ENCODE peak calls at places on chromosomes 2 and 18, in four cellular contexts. V, S, Q and T are unnamed samples. For H3K9me1, the result is how much of the 10 kb centered on the place peaks cover.

GRCh38 chr2:233915133-233915532 is 2.0 kb upstream of the TRPM8 start:
- DNase-seq in S (no peak), Q (no peak), V (peak), T (no peak)

GRCh38 chr2:42105330-42106256 is 57.8 kb downstream of the PKDCC start:
- DNase-seq in S (no peak), V (no peak), Q (no peak), T (no peak)

GRCh38 chr2:223762853-223763252 is 74.5 kb downstream of the AP1S3 start:
- DNase-seq in S (no peak), V (peak), Q (no peak), T (no peak)

GRCh38 chr2:171509945-171510731 is 12.1 kb upstream of the CYBRD1 start:
- DNase-seq in S (no peak), Q (no peak), V (no peak), T (no peak)

GRCh38 chr2:66575625-66576371 is 140.9 kb downstream of the MEIS1 start:
- DNase-seq in V (peak), S (peak), Q (peak), T (no peak)

GRCh38 chr18:58026857-58027256 is 17.2 kb upstream of the NEDD4L start:
- DNase-seq in S (no peak), V (no peak), Q (no peak), T (no peak)

GRCh38 chr2:235162544-235163197 is 210.9 kb downstream of the SH3BP4 start:
- DNase-seq in S (no peak), Q (no peak), V (peak), T (no peak)

GRCh38 chr2:234091432-234091879 is 41.0 kb downstream of the SPP2 start:
- DNase-seq in S (peak), Q (no peak), V (no peak), T (no peak)

GRCh38 chr2:178863856-178864620 is 56.8 kb upstream of the TTN start:
- DNase-seq in Q (no peak), V (no peak), S (peak), T (no peak)

GRCh38 chr2:214706986-214707385 is 102.5 kb downstream of the BARD1 start:
- DNase-seq in S (no peak), Q (no peak), V (peak), T (no peak)

GRCh38 chr2:159515482-159515881 is 100.9 kb downstream of the BAZ2B start:
- DNase-seq in V (no peak), Q (no peak), S (peak), T (no peak)

GRCh38 chr18:59874166-59874565 is 25.6 kb upstream of the PMAIP1 start:
- DNase-seq in V (peak), S (peak), Q (no peak), T (no peak)

GRCh38 chr18:47964086-47964485 is 33.6 kb upstream of the SMAD2 start:
- DNase-seq in S (no peak), V (no peak), Q (no peak), T (no peak)

GRCh38 chr2:241991236-241991635 is 121.7 kb downstream of the RTP5 start:
- DNase-seq in Q (no peak), S (no peak), V (no peak), T (no peak)
- H3K9me1 ChIP-seq in Q (under half), S (under half), V (under half), T (under half)

DNA sequence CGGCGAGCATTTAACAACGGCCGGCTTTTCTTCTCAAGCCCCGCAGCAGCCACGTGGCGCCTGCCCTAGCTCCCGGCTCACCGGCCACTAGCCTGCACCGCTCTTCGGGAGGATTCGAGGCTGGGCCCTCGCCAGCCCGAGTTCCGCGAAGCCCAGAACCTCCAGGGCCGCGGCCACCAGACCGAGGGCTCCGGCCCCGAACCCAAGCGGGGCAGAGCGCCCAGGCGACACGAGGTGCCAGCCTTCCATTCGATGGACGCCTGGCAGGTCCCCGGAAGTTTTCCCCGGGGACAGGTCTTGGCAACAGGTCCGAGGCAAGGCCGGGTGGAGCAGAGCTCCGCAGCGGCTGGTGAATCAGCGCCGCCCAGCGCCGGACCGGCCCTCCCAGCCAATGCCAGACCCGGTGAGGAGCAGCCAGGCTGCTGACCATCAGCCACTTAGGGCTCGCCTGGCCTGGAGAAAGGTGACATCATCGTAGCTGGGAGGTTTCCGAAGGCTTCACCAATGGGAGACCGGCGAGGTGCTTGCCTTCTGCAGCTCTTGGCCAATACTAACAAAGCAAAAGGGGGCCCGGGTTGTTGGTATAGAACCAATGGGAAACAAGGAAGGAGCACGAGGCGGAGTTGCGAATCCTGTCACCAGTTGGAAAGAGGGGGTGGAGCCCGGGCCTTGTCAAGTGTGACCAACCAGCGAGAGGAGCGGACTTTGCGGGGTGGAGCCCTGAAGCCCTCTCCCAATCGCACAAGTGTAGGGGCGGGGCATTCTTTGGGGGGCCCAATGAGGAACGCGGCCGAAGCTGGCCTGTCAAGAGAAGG is 467 bp upstream of the MXD1 start:
- DNase-seq in Q (peak), S (peak), V (peak), T (peak)
- TF ChIP-seq CTCF in Q (peak), S (no peak), V (no peak), T (peak)

GRCh38 chr2:181240844-181241243 is 216.3 kb upstream of the ITGA4 start:
- DNase-seq in V (no peak), Q (no peak), S (no peak), T (no peak)
- H3K9me1 ChIP-seq in V (under half), Q (under half), S (under half), T (under half)

GRCh38 chr2:53422979-53423378 is 344.6 kb upstream of the CHAC2 start:
- DNase-seq in S (peak), V (peak), Q (peak), T (no peak)
- TF ChIP-seq CTCF in S (peak), V (peak), Q (peak), T (peak)

GRCh38 chr2:103232882-103233281 is 471.1 kb downstream of the TMEM182 start:
- DNase-seq in S (no peak), Q (no peak), V (no peak), T (no peak)

GRCh38 chr2:103230813-103231212 is 469.0 kb downstream of the TMEM182 start:
- DNase-seq in Q (no peak), S (no peak), V (no peak), T (no peak)

DNA sequence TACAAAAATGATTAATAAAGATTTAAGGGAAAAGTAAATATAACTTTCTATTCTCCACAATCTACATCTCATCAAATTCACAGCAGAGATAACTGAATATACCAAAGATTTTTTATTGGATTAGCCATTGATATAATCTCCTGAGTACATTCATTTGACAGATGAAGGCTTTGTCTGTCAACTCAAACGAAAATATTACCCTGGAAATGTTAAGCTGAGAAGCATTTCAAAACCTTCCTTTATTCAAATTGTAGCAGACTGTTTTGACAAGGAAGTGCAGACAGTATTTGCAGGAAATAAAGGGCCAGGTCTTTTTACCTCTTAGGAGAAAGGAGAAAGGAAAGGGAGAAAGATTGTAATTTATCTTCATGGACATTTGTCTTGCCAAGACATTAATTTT is 473.5 kb downstream of the TMEM182 start:
- DNase-seq in V (no peak), S (no peak), Q (no peak), T (no peak)
- H3K9me1 ChIP-seq in V (under half), S (under half), Q (under half), T (under half)

DNA sequence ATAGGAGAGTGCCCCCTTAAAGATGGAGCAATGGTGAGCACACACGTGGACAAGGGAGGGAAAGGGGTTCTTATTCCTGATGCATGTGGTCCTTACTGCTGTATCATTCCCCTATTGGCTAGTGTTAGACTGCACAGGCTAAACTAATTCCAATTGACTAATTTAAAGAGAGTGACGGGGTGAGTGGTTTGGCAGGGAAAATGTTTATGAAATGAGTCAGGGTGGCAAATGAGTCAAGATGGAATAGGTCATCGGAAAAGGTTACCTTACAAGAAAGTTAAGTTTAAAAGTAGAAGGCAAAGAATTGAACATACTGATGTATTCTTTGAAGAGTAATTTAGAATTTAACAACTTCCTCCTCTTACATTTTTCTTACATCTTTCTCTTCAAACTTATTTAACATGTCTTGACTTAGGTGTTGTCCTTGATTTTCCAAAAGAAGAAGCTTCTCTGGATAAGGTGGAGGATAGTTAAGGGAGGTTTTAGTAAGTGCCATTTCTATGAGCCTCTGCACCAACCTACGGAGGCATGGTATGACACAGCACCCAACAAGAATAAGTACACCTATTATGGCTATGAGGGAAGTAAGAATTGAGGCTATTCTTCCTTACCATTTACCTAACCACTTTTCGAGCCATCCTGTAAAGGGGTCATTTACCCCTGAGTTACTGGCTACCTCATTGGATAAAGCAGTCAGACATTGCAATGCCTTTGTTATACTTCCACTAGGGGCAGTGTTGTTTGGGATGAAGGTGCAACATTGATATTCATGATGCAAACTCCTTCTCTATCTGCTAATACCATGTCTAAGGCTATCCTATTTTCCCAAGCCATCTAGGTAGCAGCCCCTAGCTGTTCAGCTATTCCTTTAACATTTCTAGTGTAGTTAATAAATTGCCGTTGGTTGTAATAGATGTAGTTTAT is 1345.8 kb upstream of the LRRTM1 start:
- DNase-seq in S (no peak), Q (no peak), V (peak), T (no peak)
- TF ChIP-seq CTCF in S (no peak), Q (no peak), V (no peak), T (no peak)

DNA sequence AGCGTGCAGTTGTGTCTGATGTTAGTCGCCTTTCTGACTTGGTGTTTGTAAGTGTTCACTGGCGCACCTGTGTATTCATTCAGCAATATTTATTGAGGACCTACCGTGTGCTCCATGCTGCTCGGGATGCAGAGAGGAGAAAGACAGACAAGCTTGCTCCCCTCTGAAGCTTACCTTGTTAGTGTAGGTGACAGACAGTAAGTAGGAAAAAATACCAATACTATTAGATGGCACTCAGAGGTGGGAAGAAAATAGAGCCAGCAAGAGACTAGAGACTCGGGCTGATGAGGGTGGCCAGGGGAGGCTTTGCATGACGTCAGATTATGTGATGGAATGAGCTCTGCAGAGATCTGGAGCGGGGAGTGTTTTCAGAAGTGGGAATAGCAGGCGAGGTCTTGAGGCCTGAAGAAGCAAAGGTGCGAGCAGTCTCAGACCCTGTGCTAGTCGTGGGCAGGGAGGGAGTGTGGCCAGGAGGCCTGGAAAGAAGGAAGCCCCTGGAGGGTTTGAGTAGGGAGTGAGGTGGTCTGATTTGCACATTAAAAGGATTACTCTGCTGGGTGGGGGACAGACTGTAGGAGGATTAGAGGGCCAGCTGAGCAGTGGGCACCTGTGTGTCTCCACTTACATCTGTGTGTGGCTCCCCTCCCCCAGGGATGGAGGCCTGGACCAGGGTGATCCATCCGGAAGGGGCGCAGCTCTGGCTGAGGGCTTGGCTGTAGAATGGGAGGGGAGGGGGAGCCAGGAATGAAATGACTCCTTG is 11.8 kb downstream of the MTCL1 start:
- DNase-seq in Q (no peak), S (no peak), V (no peak), T (no peak)
- H3K9me1 ChIP-seq in Q (under half), S (under half), V (under half), T (under half)

DNA sequence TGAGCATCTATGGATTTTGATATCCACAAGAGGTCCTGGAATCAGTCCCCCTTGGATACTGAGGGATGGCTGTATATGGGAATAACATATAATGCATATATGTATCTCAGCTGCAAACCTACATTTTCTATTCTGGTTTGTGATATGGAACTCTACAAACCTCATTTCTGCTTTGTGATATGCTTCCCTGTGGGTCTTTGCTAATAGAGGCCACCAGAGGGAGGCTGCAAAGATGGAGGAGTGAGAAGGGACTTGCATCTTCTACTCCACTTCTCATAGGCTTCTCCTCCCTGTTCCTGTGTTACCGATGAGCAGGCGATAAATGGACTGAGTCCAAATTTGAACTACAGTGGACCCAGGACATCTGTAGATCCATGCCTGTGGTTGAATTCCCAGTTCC is 37.8 kb downstream of the ARID5A start:
- DNase-seq in Q (no peak), S (no peak), V (no peak), T (no peak)
- TF ChIP-seq CTCF in Q (peak), S (no peak), V (no peak), T (no peak)

DNA sequence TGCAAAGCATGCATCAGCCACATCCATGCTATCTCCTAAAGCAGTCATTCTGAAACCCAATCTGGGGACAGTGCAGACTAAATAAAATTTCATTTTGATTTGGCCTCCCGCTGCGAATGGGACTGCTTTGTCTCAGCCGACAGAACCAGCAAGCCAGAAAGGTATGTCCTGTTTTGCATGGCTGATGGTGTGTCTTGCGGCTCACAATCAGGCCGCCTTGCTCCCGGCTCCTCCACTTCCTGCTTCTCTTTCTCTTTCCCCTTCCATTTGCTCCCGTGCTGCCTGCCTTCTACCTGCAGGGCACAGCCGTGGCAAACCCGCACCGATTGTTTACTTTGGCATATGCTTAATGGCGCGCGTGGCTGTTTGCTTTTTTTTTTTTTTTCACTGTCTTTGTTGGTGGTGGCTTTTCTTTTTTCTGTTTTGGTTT is 419.5 kb upstream of the POU3F3 start:
- DNase-seq in Q (no peak), S (no peak), V (no peak), T (no peak)
- H3K9me1 ChIP-seq in Q (under half), S (under half), V (under half), T (under half)

GRCh38 chr18:21242141-21243040 is at the start of gene GREB1L:
- DNase-seq in Q (no peak), S (peak), V (no peak), T (no peak)
- TF ChIP-seq CTCF in Q (peak), S (no peak), V (peak), T (no peak)